ENCODE peak calls at places on chromosomes 11 and 22, in seven cellular contexts. Y is prostate gland, P is HFF-Myc, Z is colonic mucosa, L is psoas muscle, X is A673, Q is lung. V is an unnamed sample.

GRCh38 chr11:72314600-72315386 is 70.8 kb upstream of the PHOX2A start:
- DNase-seq in Y (no peak), P (no peak), Z (no peak), L (no peak), X (no peak), Q (no peak), V (no peak)

GRCh38 chr22:35231585-35232084 is 25.7 kb upstream of the HMGXB4 start:
- DNase-seq in Y (peak), P (no peak), Z (peak), L (no peak), X (peak), Q (peak), V (no peak)

GRCh38 chr11:17986007-17986710 is 26.7 kb downstream of the SERGEF start:
- DNase-seq in Y (no peak), P (peak), Z (no peak), L (peak), X (no peak), Q (no peak), V (no peak)

GRCh38 chr22:36569999-36570398 is 41.0 kb upstream of the EIF3D start:
- DNase-seq in Y (no peak), P (no peak), Z (no peak), L (no peak), X (no peak), Q (no peak), V (no peak)

GRCh38 chr11:7901319-7901854 is 29.7 kb downstream of the OR10A6 start:
- DNase-seq in Y (no peak), P (no peak), Z (no peak), L (no peak), X (no peak), Q (no peak), V (no peak)

GRCh38 chr22:47036352-47036751 is 273.9 kb downstream of the TBC1D22A start:
- DNase-seq in Y (no peak), P (no peak), Z (no peak), L (peak), X (no peak), Q (no peak), V (no peak)

GRCh38 chr11:73384871-73385692 is 8.9 kb downstream of the RELT start:
- DNase-seq in Y (no peak), P (no peak), Z (peak), L (peak), X (no peak), Q (peak), V (no peak)

GRCh38 chr11:111730871-111731591 is 35.2 kb downstream of the PPP2R1B start:
- DNase-seq in Y (peak), P (no peak), Z (peak), L (peak), X (no peak), Q (no peak), V (no peak)

GRCh38 chr22:48980918-48981317 is 846.8 kb downstream of the BRD1 start:
- DNase-seq in Y (no peak), P (no peak), Z (no peak), L (no peak), X (no peak), Q (no peak), V (peak)

GRCh38 chr22:45785458-45785857 is 113.8 kb downstream of the ATXN10 start:
- DNase-seq in Y (peak), P (no peak), Z (peak), L (no peak), X (no peak), Q (no peak), V (no peak)

GRCh38 chr11:64211181-64211872 is 4.8 kb downstream of the FERMT3 start:
- DNase-seq in Y (no peak), P (no peak), Z (no peak), L (no peak), X (no peak), Q (no peak), V (no peak)

GRCh38 chr11:107562647-107563208 is 2.8 kb downstream of the ALKBH8 start:
- DNase-seq in Y (no peak), P (peak), Z (no peak), L (no peak), X (peak), Q (no peak), V (no peak)

GRCh38 chr11:18844753-18845367 is 53.3 kb upstream of the PTPN5 start:
- DNase-seq in Y (no peak), P (peak), Z (no peak), L (no peak), X (peak), Q (no peak), V (no peak)

GRCh38 chr11:22193348-22194051 is 615 bp downstream of the ANO5 start:
- DNase-seq in Y (peak), P (no peak), Z (peak), L (peak), X (peak), Q (peak), V (no peak)

GRCh38 chr11:29200776-29201574 is 815.9 kb downstream of the KCNA4 start:
- DNase-seq in Y (no peak), P (no peak), Z (peak), L (no peak), X (no peak), Q (no peak), V (no peak)

GRCh38 chr11:78277314-78277994 is 88.7 kb downstream of the USP35 start:
- DNase-seq in Y (no peak), P (no peak), Z (peak), L (no peak), X (no peak), Q (peak), V (no peak)

GRCh38 chr22:48188211-48188845 is 1425.9 kb downstream of the TBC1D22A start:
- DNase-seq in Y (no peak), P (no peak), Z (no peak), L (no peak), X (no peak), Q (no peak), V (peak)

GRCh38 chr22:46972901-46973831 is 210.7 kb downstream of the TBC1D22A start:
- DNase-seq in Y (no peak), P (no peak), Z (no peak), L (peak), X (no peak), Q (no peak), V (no peak)

GRCh38 chr22:16988257-16988656 is 19.8 kb downstream of the GAB4 start:
- DNase-seq in Y (no peak), P (no peak), Z (no peak), L (no peak), X (no peak), Q (no peak), V (peak)

GRCh38 chr11:104830080-104830479 is 68.2 kb downstream of the CASP12 start:
- DNase-seq in Y (no peak), P (no peak), Z (no peak), L (no peak), X (peak), Q (no peak), V (no peak)

DNA sequence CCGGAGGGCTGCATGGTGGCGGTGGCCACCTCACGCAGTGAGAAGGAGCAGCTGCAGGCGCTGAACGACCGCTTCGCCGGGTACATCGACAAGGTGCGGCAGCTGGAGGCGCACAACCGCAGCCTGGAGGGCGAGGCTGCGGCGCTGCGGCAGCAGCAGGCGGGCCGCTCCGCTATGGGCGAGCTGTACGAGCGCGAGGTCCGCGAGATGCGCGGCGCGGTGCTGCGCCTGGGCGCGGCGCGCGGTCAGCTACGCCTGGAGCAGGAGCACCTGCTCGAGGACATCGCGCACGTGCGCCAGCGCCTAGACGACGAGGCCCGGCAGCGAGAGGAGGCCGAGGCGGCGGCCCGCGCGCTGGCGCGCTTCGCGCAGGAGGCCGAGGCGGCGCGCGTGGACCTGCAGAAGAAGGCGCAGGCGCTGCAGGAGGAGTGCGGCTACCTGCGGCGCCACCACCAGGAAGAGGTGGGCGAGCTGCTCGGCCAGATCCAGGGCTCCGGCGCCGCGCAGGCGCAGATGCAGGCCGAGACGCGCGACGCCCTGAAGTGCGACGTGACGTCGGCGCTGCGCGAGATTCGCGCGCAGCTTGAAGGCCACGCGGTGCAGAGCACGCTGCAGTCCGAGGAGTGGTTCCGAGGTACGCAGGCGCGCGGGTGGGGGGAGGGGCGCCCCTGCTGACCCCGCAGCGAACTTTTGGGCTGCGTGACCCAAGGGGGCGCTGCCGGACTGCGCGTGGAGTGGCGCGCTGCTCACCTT is 670 bp downstream of the NEFH start:
- DNase-seq in Y (no peak), P (no peak), Z (no peak), L (no peak), X (peak), Q (no peak), V (no peak)
- TF ChIP-seq CTCF in Y (no peak), P (peak), Z (no peak), L (no peak), X (peak), Q (no peak), V (no peak)

GRCh38 chr11:117930668-117931330 is 1.6 kb upstream of the TMPRSS13 start:
- DNase-seq in Y (no peak), P (no peak), Z (no peak), L (no peak), X (no peak), Q (no peak), V (no peak)

GRCh38 chr11:117930208-117930570 is 987 bp upstream of the TMPRSS13 start:
- DNase-seq in Y (no peak), P (no peak), Z (no peak), L (no peak), X (no peak), Q (peak), V (no peak)

GRCh38 chr11:117931971-117932370 is 2.8 kb upstream of the TMPRSS13 start:
- DNase-seq in Y (no peak), P (no peak), Z (no peak), L (no peak), X (no peak), Q (no peak), V (no peak)

GRCh38 chr11:117932426-117932825 is 3.2 kb upstream of the TMPRSS13 start:
- DNase-seq in Y (no peak), P (no peak), Z (no peak), L (no peak), X (no peak), Q (no peak), V (no peak)

DNA sequence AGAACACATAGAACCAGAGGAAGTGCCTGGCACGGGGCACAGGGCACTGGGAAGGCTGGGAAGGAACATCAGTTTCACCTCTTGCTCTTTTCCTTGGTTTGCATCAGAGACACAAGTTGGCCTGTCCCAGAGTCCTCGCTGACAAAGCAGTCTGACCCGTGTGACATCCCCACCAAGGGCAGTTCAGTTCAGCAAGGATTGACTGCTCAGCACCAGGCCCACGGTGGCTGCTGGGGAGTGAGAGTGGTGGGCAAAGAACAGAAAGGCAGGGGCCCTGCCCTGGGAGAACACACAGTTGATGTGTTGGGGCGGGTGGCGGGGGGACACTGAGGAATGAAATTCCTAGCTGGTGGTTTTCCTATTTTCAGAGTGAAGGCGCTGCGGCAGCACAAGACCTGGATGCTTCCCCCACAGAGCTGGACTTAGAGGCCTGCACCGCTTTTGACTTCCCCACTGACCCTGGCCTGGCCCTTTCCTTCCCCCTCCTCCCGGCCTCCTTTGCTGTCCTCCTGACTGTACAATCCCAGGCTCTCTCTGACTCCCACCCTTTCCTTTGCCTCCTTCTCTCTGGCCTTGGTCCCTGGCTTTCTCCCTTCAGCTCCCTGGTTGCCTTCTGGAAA is 2.2 kb upstream of the TMPRSS13 start:
- DNase-seq in Y (no peak), P (no peak), Z (no peak), L (no peak), X (no peak), Q (no peak), V (no peak)
- TF ChIP-seq CTCF in Y (no peak), P (no peak), Z (no peak), L (no peak), X (no peak), Q (no peak), V (no peak)

GRCh38 chr11:36258730-36259360 is 30.4 kb downstream of the COMMD9 start:
- DNase-seq in Y (peak), P (peak), Z (peak), L (peak), X (peak), Q (peak), V (peak)
- TF ChIP-seq CTCF in Y (peak), P (peak), Z (peak), L (peak), X (peak), Q (no peak), V (peak)

DNA sequence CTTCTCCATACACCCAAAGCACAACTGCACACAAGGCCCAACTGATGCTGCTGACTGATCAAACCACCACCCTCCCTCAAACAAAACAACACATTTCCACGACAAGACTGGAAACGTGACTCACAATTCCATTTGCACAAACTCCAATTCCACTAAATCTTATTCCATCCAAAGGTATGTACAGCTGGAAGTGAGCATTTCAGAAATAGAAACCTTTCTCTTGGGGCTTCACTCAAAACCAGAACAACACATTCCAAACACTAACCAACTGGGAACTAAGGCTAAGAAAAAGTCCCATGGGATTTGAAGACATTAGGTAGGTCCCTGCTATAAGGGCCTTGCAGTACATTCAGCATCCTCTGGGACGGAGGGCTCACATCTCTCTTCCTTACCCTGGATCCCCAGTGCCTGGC is 19.6 kb downstream of the MORC2 start:
- DNase-seq in Y (no peak), P (no peak), Z (no peak), L (no peak), X (peak), Q (no peak), V (peak)
- TF ChIP-seq CTCF in Y (no peak), P (no peak), Z (no peak), L (no peak), X (no peak), Q (no peak), V (no peak)

GRCh38 chr11:870418-870817 is 27.8 kb downstream of the TSPAN4 start:
- DNase-seq in Y (no peak), P (no peak), Z (no peak), L (no peak), X (no peak), Q (no peak), V (no peak)

GRCh38 chr11:869399-870126 is 26.9 kb downstream of the TSPAN4 start:
- DNase-seq in Y (no peak), P (no peak), Z (no peak), L (no peak), X (no peak), Q (no peak), V (no peak)

GRCh38 chr11:871472-871871 is 28.8 kb downstream of the TSPAN4 start:
- DNase-seq in Y (no peak), P (no peak), Z (no peak), L (no peak), X (no peak), Q (no peak), V (no peak)

GRCh38 chr11:868802-869201 is 26.1 kb downstream of the TSPAN4 start:
- DNase-seq in Y (no peak), P (no peak), Z (no peak), L (no peak), X (no peak), Q (no peak), V (no peak)

GRCh38 chr11:870127-870413 is 27.4 kb downstream of the TSPAN4 start:
- DNase-seq in Y (no peak), P (no peak), Z (no peak), L (no peak), X (no peak), Q (no peak), V (no peak)
- TF ChIP-seq CTCF in Y (no peak), P (no peak), Z (no peak), L (no peak), X (no peak), Q (no peak), V (no peak)

GRCh38 chr11:103112364-103112763 is 3.1 kb downstream of the DYNC2H1 start:
- DNase-seq in Y (no peak), P (no peak), Z (no peak), L (no peak), X (no peak), Q (no peak), V (no peak)

GRCh38 chr11:103108933-103109817 is at the start of gene DYNC2H1:
- DNase-seq in Y (peak), P (peak), Z (peak), L (peak), X (peak), Q (peak), V (peak)

GRCh38 chr11:103109818-103110388 is 677 bp downstream of the DYNC2H1 start:
- DNase-seq in Y (no peak), P (no peak), Z (peak), L (peak), X (peak), Q (no peak), V (no peak)

GRCh38 chr11:103111400-103111799 is 2.2 kb downstream of the DYNC2H1 start:
- DNase-seq in Y (no peak), P (no peak), Z (no peak), L (no peak), X (no peak), Q (no peak), V (no peak)

DNA sequence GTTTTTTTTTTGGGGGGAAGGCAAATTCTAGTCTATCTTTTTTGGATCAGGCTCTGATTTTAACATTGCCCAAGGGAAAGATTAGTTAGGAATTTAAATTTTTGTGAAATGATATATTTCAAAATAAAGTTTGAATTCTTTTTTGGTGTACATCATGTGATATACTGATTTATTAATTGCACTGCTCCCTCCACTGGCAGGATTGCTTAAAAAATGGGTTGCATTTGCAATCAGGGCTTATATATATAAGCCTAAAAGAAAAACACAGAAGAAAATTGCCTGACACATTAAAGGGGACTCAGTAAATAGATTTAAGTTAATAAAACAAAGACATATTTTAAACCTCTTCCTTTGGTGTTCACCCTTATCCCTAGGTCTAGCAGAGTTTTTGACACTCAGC is 1.2 kb downstream of the DYNC2H1 start:
- DNase-seq in Y (no peak), P (peak), Z (no peak), L (no peak), X (peak), Q (no peak), V (no peak)
- TF ChIP-seq CTCF in Y (no peak), P (peak), Z (no peak), L (no peak), X (peak), Q (no peak), V (peak)

DNA sequence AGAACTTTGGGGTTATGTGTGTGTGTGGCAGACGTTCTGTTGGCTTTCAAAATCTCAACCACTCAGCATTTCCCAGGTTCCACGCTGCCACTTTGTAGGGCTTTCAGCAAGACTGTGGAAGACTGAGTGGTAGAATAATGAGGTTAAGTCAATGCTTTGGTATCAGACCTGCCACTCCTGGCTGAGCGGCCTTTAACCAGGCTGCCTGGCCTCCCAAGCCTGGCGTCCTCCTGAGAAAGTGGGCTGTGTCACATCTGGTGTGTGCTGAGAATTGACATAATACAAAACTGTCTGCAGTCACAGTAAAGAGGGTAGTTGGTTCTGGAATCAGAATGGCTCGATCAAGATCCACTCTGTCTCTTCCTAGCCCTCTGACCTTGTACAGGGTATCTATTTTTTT is 126.5 kb downstream of the DBX1 start:
- DNase-seq in Y (no peak), P (no peak), Z (no peak), L (no peak), X (no peak), Q (no peak), V (no peak)
- TF ChIP-seq CTCF in Y (no peak), P (no peak), Z (no peak), L (no peak), X (no peak), Q (no peak), V (no peak)

DNA sequence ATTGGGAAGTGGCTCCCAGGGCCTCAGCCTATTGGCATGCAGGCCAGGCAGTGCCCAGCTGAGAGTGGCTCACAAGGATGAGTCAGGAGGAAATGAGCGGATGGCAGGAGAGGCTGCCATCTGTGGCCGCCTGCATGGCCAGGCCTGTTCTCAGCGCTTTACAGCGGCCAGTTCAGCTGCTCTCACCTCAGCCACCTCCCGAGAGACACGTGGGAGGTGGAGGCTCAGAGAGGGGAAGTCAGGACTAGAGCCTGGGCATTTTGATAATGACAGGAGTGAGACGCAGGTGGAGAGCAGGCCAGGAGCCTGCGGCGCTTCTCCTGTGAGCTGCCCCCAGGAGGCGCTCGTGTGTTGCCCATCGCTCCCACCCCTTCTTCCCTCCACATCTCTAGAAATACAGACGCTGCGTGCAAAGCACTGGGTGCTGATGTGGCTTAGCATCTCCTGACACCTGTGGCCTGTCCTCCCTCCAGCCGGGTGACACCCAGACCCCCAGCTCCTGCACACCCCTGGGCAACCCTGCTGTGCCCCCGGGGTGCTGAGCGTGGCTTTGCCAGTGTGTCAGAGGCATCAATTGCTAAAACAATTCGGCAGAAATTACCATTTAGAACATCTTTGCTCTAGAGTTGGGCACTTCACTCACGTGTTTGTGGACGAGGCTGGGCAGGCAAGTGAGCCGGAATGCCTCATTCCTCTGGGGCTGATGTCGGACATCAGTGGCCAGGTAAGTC is 21.4 kb upstream of the PANX2 start:
- DNase-seq in Y (peak), P (no peak), Z (peak), L (no peak), X (peak), Q (peak), V (no peak)
- TF ChIP-seq CTCF in Y (peak), P (peak), Z (peak), L (peak), X (peak), Q (peak), V (peak)

GRCh38 chr22:42328130-42328821 is 57.8 kb upstream of the TCF20 start:
- DNase-seq in Y (no peak), P (no peak), Z (no peak), L (no peak), X (no peak), Q (no peak), V (no peak)
- TF ChIP-seq CTCF in Y (no peak), P (no peak), Z (no peak), L (no peak), X (no peak), Q (no peak), V (no peak)